ENCODE peak calls at places on chromosomes 2 and 18, in seven cellular contexts. I, Y, H, B, Q, L and J are unnamed samples.

GRCh38 chr2:64186698-64187605 is 42.7 kb upstream of the PELI1 start:
- DNase-seq in L (no peak), Q (no peak), H (no peak), B (peak; percentile 58), Y (no peak), I (no peak), J (no peak)

GRCh38 chr2:234310166-234310565 is 186.7 kb downstream of the ARL4C start:
- DNase-seq in L (no peak), I (no peak), H (no peak), Q (no peak), Y (no peak), B (no peak), J (no peak)

GRCh38 chr2:72789241-72789640 is 36.6 kb downstream of the EXOC6B start:
- DNase-seq in H (no peak), Q (no peak), L (no peak), I (no peak), Y (no peak), B (no peak), J (no peak)

GRCh38 chr2:85017436-85018048 is 46.6 kb downstream of the KCMF1 start:
- DNase-seq in I (no peak), Y (no peak), Q (no peak), H (no peak), B (peak; percentile 49), L (no peak), J (no peak)

GRCh38 chr2:11152591-11152990 is 2.7 kb upstream of the SLC66A3 start:
- DNase-seq in Q (no peak), Y (no peak), H (no peak), B (no peak), L (no peak), I (no peak), J (no peak)

GRCh38 chr2:236872015-236872414 is 213.7 kb upstream of the COPS8 start:
- DNase-seq in B (no peak), I (no peak), Y (no peak), L (no peak), H (peak; percentile 13), Q (no peak), J (no peak)

GRCh38 chr2:26606847-26607190 is 34.3 kb downstream of the CIB4 start:
- DNase-seq in L (no peak), H (peak; percentile 28), Y (peak; percentile 40), B (no peak), Q (no peak), I (no peak), J (no peak)

GRCh38 chr2:160062283-160063005 is at the start of gene PLA2R1:
- DNase-seq in B (peak; percentile 47), H (peak; percentile 51), I (no peak), Y (peak; percentile 53), Q (peak; percentile 47), L (peak; percentile 90), J (no peak)

GRCh38 chr18:70289351-70290330 is 796 bp downstream of the SOCS6 start:
- DNase-seq in I (no peak), H (no peak), Y (no peak), Q (peak; percentile 42), B (peak; percentile 44), L (peak; percentile 76), J (no peak)

GRCh38 chr18:8751692-8752091 is 46.3 kb downstream of the MTCL1 start:
- DNase-seq in Q (peak; percentile 25), I (no peak), H (no peak), B (no peak), Y (no peak), L (no peak), J (no peak)

GRCh38 chr2:106189764-106190468 is 4.2 kb downstream of the UXS1 start:
- DNase-seq in H (no peak), I (no peak), B (peak; percentile 43), Y (no peak), Q (peak; percentile 34), L (no peak), J (no peak)

GRCh38 chr2:11589316-11589940 is 55.6 kb downstream of the GREB1 start:
- DNase-seq in Q (no peak), Y (no peak), B (no peak), L (peak; percentile 63), H (no peak), I (no peak), J (no peak)

GRCh38 chr2:64295326-64296149 is 151.3 kb upstream of the PELI1 start:
- DNase-seq in L (no peak), B (no peak), I (no peak), Y (no peak), Q (no peak), H (no peak), J (no peak)

GRCh38 chr2:189829092-189829843 is 45.0 kb downstream of the PMS1 start:
- DNase-seq in I (no peak), B (no peak), Y (no peak), H (no peak), Q (peak; percentile 81), L (no peak), J (no peak)

GRCh38 chr2:231711677-231712461 is 3.5 kb downstream of the PTMA start:
- DNase-seq in Q (no peak), B (no peak), L (no peak), I (no peak), Y (no peak), H (peak; percentile 13), J (no peak)

GRCh38 chr18:36295880-36296301 is 1.6 kb upstream of the FHOD3 start:
- DNase-seq in Y (no peak), I (no peak), Q (no peak), H (no peak), B (no peak), L (no peak), J (no peak)

GRCh38 chr2:60446413-60447358 is 106.8 kb downstream of the BCL11A start:
- DNase-seq in I (no peak), Y (no peak), L (no peak), B (no peak), H (no peak), Q (no peak), J (no peak)

GRCh38 chr2:110682872-110683271 is 5.0 kb upstream of the BUB1 start:
- DNase-seq in L (no peak), H (no peak), Q (no peak), Y (no peak), I (no peak), B (no peak), J (no peak)

GRCh38 chr2:105544591-105545377 is 145.9 kb upstream of the FHL2 start:
- DNase-seq in B (no peak), Y (no peak), L (no peak), Q (no peak), H (peak; percentile 8), I (no peak), J (no peak)

GRCh38 chr18:30527917-30528316 is 514.6 kb downstream of the DSC3 start:
- DNase-seq in Q (no peak), Y (no peak), L (no peak), B (no peak), I (no peak), H (no peak), J (no peak)

GRCh38 chr18:26919656-26920055 is 54.1 kb upstream of the AQP4 start:
- DNase-seq in B (peak; percentile 3), Q (no peak), L (no peak), Y (no peak), H (no peak), I (no peak), J (no peak)

GRCh38 chr2:176891857-176892256 is 320.7 kb upstream of the HNRNPA3 start:
- DNase-seq in Q (no peak), B (no peak), Y (no peak), I (no peak), H (no peak), L (no peak), J (no peak)

GRCh38 chr18:63397349-63397748 is 24.9 kb downstream of the VPS4B start:
- DNase-seq in Q (no peak), H (no peak), B (no peak), L (no peak), I (no peak), Y (no peak), J (no peak)

GRCh38 chr2:173715483-173715882 is 249.7 kb downstream of the SP3 start:
- DNase-seq in Q (peak; percentile 3), I (no peak), B (no peak), H (no peak), Y (no peak), L (no peak), J (no peak)

GRCh38 chr2:237744613-237745249 is 53.8 kb upstream of the RBM44 start:
- DNase-seq in Q (peak; percentile 48), H (peak; percentile 69), B (peak; percentile 72), L (peak; percentile 94), I (peak; percentile 88), Y (no peak), J (no peak)

GRCh38 chr2:25996844-25997243 is 14.5 kb upstream of the KIF3C start:
- DNase-seq in B (peak; percentile 53), Q (peak; percentile 51), H (no peak), Y (no peak), I (no peak), L (no peak), J (no peak)

GRCh38 chr2:138846216-138846821 is 66.1 kb upstream of the NXPH2 start:
- DNase-seq in Q (peak; percentile 9), L (no peak), B (peak; percentile 35), H (no peak), Y (no peak), I (no peak), J (no peak)

GRCh38 chr18:67451952-67452351 is 64.6 kb downstream of the DSEL start:
- DNase-seq in L (no peak), B (no peak), Q (no peak), Y (no peak), H (no peak), I (no peak), J (no peak)

GRCh38 chr18:67456691-67457090 is 59.8 kb downstream of the DSEL start:
- DNase-seq in L (no peak), H (no peak), I (no peak), Q (no peak), Y (no peak), B (peak; percentile 42), J (no peak)
- TF ChIP-seq CTCF in L (peak; percentile 55), H (no peak), I (no peak), Q (peak; percentile 4), Y (no peak), B (peak; percentile 32), J (peak; percentile 50)

GRCh38 chr18:39966275-39966674 is 1988.8 kb upstream of the PIK3C3 start:
- DNase-seq in Q (no peak), H (no peak), B (no peak), L (peak; percentile 81), I (no peak), Y (no peak), J (no peak)
- TF ChIP-seq CTCF in Q (peak; percentile 33), H (no peak), B (peak; percentile 23), L (peak; percentile 78), I (no peak), Y (peak; percentile 45), J (peak; percentile 39)

DNA sequence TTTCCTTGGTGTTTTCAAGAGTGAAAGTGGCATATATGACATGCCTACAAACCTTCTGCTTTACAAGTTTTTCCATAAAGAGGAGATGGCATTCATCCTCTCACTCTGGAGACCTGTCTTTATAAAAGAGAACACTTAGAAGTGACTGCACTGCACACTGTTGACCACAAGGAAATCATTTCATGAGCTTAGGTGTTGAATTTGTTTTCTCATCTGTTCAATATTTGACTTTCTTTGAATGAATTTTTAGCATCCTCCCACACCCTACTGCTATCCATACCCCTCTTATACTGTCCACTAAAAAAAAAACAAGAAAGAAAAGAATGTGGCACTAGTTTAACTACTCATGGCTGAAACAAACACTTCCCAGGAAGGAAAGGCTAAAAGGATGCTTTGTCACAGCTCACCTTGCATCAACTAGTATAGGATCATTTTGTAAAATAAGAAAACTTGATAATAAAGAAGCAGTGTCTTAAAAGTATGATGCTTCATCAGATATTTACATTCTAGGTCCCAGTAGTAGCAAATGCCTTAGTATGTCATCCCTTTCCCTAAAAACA is 83.0 kb downstream of the ACVR1 start:
- DNase-seq in Q (no peak), I (no peak), B (no peak), H (no peak), Y (no peak), L (no peak), J (no peak)
- TF ChIP-seq CTCF in Q (peak; percentile 47), I (no peak), B (peak; percentile 36), H (no peak), Y (no peak), L (peak; percentile 60), J (peak; percentile 70)

GRCh38 chr18:2998644-2999043 is 14.3 kb downstream of the LPIN2 start:
- DNase-seq in Y (no peak), B (no peak), I (no peak), Q (no peak), L (no peak), H (no peak), J (no peak)
- TF ChIP-seq CTCF in Y (no peak), B (no peak), I (no peak), Q (no peak), L (no peak), H (no peak), J (no peak)